ENCODE peak calls at places on chromosomes 4 and X, in five cellular contexts. Y is GM23248, F is cardiac muscle cell, N is tibial artery, U is HFF-Myc. H is an unnamed sample.

GRCh38 chr4:73726000-73726399 is 14.4 kb upstream of the CXCL8 start:
- DNase-seq in F (no peak), Y (peak), U (peak), N (no peak), H (peak)

GRCh38 chrX:30888526-30889146 is 418 bp downstream of the TAB3 start:
- DNase-seq in U (no peak), Y (peak), N (no peak), F (peak), H (no peak)

GRCh38 chr4:53479731-53480525 is 102.5 kb downstream of the FIP1L1 start:
- DNase-seq in Y (peak), U (no peak), N (no peak), F (no peak), H (peak)

GRCh38 chr4:128862608-128863313 is 53.3 kb downstream of the JADE1 start:
- DNase-seq in Y (no peak), U (no peak), F (no peak), N (no peak), H (peak)

GRCh38 chr4:107379054-107379869 is 340.8 kb downstream of the PAPSS1 start:
- DNase-seq in N (no peak), F (peak), U (peak), Y (peak), H (peak)

GRCh38 chr4:27005512-27006246 is 145.0 kb downstream of the STIM2 start:
- DNase-seq in Y (peak), N (no peak), U (no peak), F (no peak), H (peak)

GRCh38 chrX:79366888-79367749 is at the start of gene ITM2A:
- DNase-seq in F (peak), Y (no peak), U (no peak), N (peak), H (peak)

GRCh38 chr4:154928640-154929257 is 147.7 kb downstream of the RBM46 start:
- DNase-seq in F (peak), U (peak), N (no peak), Y (peak), H (peak)

GRCh38 chrX:13078739-13079444 is 34.5 kb upstream of the FAM9C start:
- DNase-seq in U (no peak), Y (peak), N (peak), F (no peak), H (no peak)

GRCh38 chrX:142076633-142077032 is 128.5 kb downstream of the MAGEC2 start:
- DNase-seq in U (no peak), N (no peak), F (no peak), Y (no peak), H (no peak)

GRCh38 chrX:2501246-2502102 is 698 bp upstream of the DHRSX start:
- DNase-seq in N (no peak), F (no peak), Y (no peak), U (no peak), H (no peak)

GRCh38 chrX:2503591-2504500 is 3.1 kb upstream of the DHRSX start:
- DNase-seq in N (no peak), U (no peak), F (no peak), Y (no peak), H (no peak)

GRCh38 chrX:2502668-2503519 is 2.1 kb upstream of the DHRSX start:
- DNase-seq in Y (peak), U (no peak), F (no peak), N (no peak), H (peak)

GRCh38 chrX:2500681-2501151 is at the start of the genes DHRSX and ZBED1:
- DNase-seq in N (no peak), F (peak), Y (peak), U (no peak), H (peak)

DNA sequence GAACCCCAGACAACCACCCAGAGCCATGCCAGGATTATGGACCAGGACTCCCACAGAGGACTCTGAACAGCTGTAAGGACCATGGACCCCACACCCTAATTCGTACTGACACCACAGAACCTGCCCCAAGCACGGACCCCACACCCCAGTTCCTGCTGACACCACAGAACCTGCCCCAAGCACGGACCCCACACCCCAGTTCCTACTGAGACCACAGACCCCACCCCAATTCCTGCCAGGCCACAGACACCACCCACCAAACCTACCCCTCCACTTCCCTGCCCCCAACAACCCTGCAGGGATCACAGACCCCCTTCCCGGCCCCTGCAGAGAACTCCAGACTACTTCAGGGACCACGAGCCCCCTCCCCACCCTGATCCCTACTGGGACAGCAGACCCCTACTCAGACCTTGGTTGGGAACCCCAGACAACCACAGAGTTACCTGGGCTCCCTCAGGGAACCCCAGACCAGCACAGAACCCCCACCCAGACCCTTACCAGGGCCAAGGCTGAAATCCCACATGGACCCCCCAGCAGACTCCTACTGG is 1.4 kb upstream of the DHRSX start:
- DNase-seq in Y (no peak), F (no peak), U (no peak), N (no peak), H (no peak)
- H3K4me3 ChIP-seq in Y (no peak), F (no peak), U (no peak), N (no peak), H (no peak)

DNA sequence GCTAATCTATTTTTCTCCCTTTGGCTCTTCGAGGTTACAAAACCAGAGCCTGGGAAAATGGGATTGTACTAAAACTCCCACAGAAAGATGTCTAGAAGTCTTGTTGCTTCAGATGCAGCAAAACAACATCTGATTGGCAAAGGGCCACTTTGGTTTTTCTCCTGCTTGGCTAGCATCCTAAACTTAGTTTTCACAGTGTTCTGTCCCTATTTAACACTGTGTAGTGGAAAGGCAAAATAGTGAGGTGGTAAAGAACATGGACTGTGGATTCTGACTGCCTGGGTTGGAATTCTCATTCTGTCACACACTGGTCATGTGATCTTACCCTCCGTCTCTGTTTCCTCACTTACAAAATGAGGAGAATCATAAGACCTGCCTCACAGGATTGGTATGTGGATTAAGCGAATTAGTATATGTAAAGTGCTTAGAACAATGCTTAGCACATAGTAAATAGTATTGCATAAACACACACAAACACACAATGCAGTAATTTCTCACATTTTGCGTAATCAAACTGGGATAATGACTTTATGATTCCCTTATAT is 23.5 kb downstream of the TIGD2 start:
- DNase-seq in Y (peak), U (no peak), N (no peak), F (no peak), H (peak)
- H3K4me3 ChIP-seq in Y (peak), U (no peak), N (no peak), F (no peak), H (no peak)

GRCh38 chr4:139763668-139764067 is 98.0 kb downstream of the MGST2 start:
- DNase-seq in Y (no peak), N (no peak), F (peak), U (no peak), H (no peak)

GRCh38 chr4:139764686-139765085 is 99.1 kb downstream of the MGST2 start:
- DNase-seq in N (no peak), F (no peak), Y (no peak), U (no peak), H (no peak)

GRCh38 chr4:139762715-139763114 is 97.1 kb downstream of the MGST2 start:
- DNase-seq in Y (no peak), N (no peak), F (no peak), U (no peak), H (no peak)

GRCh38 chr4:139763205-139763604 is 97.6 kb downstream of the MGST2 start:
- DNase-seq in Y (no peak), F (no peak), U (no peak), N (no peak), H (no peak)

GRCh38 chr4:139764192-139764591 is 98.6 kb downstream of the MGST2 start:
- DNase-seq in Y (no peak), N (no peak), F (peak), U (no peak), H (no peak)
- H3K4me3 ChIP-seq in Y (no peak), N (no peak), F (no peak), U (no peak), H (no peak)

GRCh38 chrX:71098302-71098701 is 2.7 kb downstream of the FOXO4 start:
- DNase-seq in N (peak), Y (peak), U (no peak), F (peak), H (peak)

GRCh38 chrX:71096702-71097032 is 1.0 kb downstream of the FOXO4 start:
- DNase-seq in F (no peak), Y (peak), N (no peak), U (no peak), H (no peak)

GRCh38 chrX:71095555-71095970 is at the start of gene FOXO4:
- DNase-seq in F (peak), N (peak), U (peak), Y (peak), H (peak)

GRCh38 chrX:71095971-71096701 is 485 bp downstream of the FOXO4 start:
- DNase-seq in F (no peak), Y (peak), U (no peak), N (peak), H (peak)

GRCh38 chrX:71095033-71095432 is 618 bp upstream of the FOXO4 start:
- DNase-seq in F (no peak), N (no peak), Y (no peak), U (no peak), H (no peak)
- H3K4me3 ChIP-seq in F (peak), N (peak), Y (peak), U (peak), H (peak)

DNA sequence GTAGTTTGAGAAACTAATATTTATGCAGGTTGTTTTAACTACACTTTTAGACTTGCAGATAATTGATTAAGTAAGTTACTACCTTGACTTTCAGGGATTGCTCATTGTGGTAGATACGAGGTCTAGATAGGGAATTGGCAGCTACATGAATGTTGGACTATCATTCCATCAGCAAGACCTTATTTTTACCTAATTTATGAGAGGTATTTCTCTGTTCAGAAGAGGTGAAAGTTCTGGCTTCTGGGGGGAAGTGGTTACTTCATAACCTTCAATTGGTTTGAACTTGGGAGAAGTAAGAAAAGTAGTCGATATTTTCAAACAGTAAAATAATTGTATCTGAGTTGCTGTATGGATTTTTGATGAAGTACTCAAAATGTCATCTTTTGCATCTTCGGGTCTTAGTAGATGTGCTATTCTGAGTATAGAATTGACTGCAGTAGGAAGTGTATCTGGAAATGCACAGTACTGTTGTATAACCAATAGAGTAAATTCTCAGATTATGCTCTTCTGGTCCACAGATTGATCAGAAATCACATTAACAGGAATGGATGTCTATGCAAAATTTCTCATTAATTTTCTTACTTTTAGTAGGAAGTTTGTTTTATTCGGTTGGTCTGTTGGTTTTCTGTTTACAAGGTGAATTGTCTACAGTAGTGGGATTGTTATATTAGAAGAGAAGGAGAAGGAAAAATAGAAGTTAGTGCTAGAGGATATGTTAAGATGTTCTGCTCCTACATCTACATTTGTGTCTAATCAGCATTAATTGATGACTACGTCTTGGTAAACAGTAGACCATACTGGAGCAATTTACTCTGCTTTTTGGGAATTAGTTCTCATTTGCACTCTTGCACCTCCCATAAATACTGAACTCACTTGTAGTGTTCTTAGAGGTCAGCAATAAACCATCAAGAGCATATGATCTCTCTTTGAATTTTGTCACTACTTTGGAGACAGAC is 3.0 kb downstream of the NFKB1 start:
- DNase-seq in F (no peak), Y (no peak), N (no peak), U (no peak), H (no peak)
- H3K4me3 ChIP-seq in F (peak), Y (peak), N (no peak), U (peak), H (peak)

GRCh38 chr4:1211371-1211770 is 37.6 kb downstream of the CTBP1 start:
- DNase-seq in U (no peak), Y (no peak), N (no peak), F (no peak), H (no peak)
- H3K4me3 ChIP-seq in U (no peak), Y (no peak), N (no peak), F (no peak), H (no peak)

GRCh38 chrX:106718709-106719108 is 7.8 kb upstream of the RNF128 start:
- DNase-seq in F (no peak), N (no peak), Y (no peak), U (no peak), H (no peak)

GRCh38 chrX:106711375-106711774 is 15.1 kb upstream of the RNF128 start:
- DNase-seq in N (no peak), Y (no peak), F (no peak), U (no peak), H (no peak)

GRCh38 chrX:106716004-106716403 is 10.5 kb upstream of the RNF128 start:
- DNase-seq in Y (no peak), U (no peak), F (no peak), N (no peak), H (no peak)

GRCh38 chrX:106716463-106716862 is 10.0 kb upstream of the RNF128 start:
- DNase-seq in N (no peak), F (no peak), U (no peak), Y (no peak), H (no peak)
- H3K4me3 ChIP-seq in N (no peak), F (no peak), U (no peak), Y (no peak), H (no peak)

H was measured in epithelial cell of esophagus.